ENCODE peak calls at places on chromosomes 4 and X, in ten cellular contexts. H, M, J, N, E, K, U, T, O and D are unnamed samples.

GRCh38 chrX:63934791-63935190 is 149.8 kb upstream of the ARHGEF9 start:
- DNase-seq in H (no peak), M (no peak), J (peak; percentile 70), N (no peak), E (no peak), K (no peak), U (no peak), T (no peak), O (no peak), D (no peak)

GRCh38 chrX:134660627-134661026 is 2.4 kb upstream of the PLAC1 start:
- DNase-seq in H (no peak), M (no peak), J (no peak), N (peak; percentile 41), E (no peak), K (no peak), U (no peak), T (no peak), O (no peak), D (no peak)

GRCh38 chrX:11768039-11768438 is 10.0 kb downstream of the MSL3 start:
- DNase-seq in H (no peak), M (no peak), J (no peak), N (no peak), E (no peak), K (no peak), U (no peak), T (no peak), O (no peak), D (no peak)

GRCh38 chr4:2733844-2734574 is 22.1 kb downstream of the TNIP2 start:
- DNase-seq in H (no peak), M (no peak), J (no peak), N (no peak), E (no peak), K (no peak), U (no peak), T (no peak), O (no peak), D (no peak)

GRCh38 chr4:32207456-32207855 is 1487.3 kb downstream of the PCDH7 start:
- DNase-seq in H (no peak), M (no peak), J (no peak), N (no peak), E (no peak), K (no peak), U (no peak), T (no peak), O (no peak), D (no peak)

GRCh38 chr4:145066063-145066501 is 31.9 kb downstream of the ANAPC10 start:
- DNase-seq in H (no peak), M (no peak), J (no peak), N (no peak), E (no peak), K (no peak), U (no peak), T (no peak), O (no peak), D (no peak)

GRCh38 chr4:59818656-59819055 is 1381.5 kb upstream of the ADGRL3 start:
- DNase-seq in H (peak; percentile 2), M (no peak), J (no peak), N (no peak), E (no peak), K (peak; percentile 20), U (no peak), T (no peak), O (no peak), D (no peak)

GRCh38 chrX:45771560-45772340 is 571.1 kb upstream of the DIPK2B start:
- DNase-seq in H (peak; percentile 29), M (no peak), J (no peak), N (peak; percentile 80), E (no peak), K (no peak), U (peak; percentile 78), T (peak; percentile 1), O (peak; percentile 9), D (no peak)

GRCh38 chrX:129523076-129524055 is at the start of gene SMARCA1:
- DNase-seq in H (peak; percentile 67), M (no peak), J (peak; percentile 75), N (peak; percentile 63), E (no peak), K (peak; percentile 60), U (no peak), T (peak; percentile 10), O (peak; percentile 41), D (no peak)

GRCh38 chr4:76637704-76638361 is 202.8 kb downstream of the SHROOM3 start:
- DNase-seq in H (peak; percentile 45), M (no peak), J (no peak), N (peak; percentile 17), E (no peak), K (no peak), U (no peak), T (no peak), O (no peak), D (no peak)

GRCh38 chrX:120144178-120144844 is 14.1 kb upstream of the RHOXF2 start:
- DNase-seq in H (peak; percentile 19), M (no peak), J (no peak), N (no peak), E (no peak), K (no peak), U (no peak), T (no peak), O (no peak), D (no peak)

GRCh38 chr4:69591374-69591773 is 48.1 kb downstream of the UGT2A2 start:
- DNase-seq in H (no peak), M (no peak), J (no peak), N (no peak), E (no peak), K (no peak), U (no peak), T (no peak), O (no peak), D (no peak)

GRCh38 chr4:159077702-159078495 is 25.0 kb upstream of the RAPGEF2 start:
- DNase-seq in H (no peak), M (no peak), J (no peak), N (peak; percentile 11), E (no peak), K (peak; percentile 41), U (no peak), T (no peak), O (no peak), D (peak; percentile 18)

GRCh38 chrX:12489341-12489740 is 301.9 kb upstream of the PRPS2 start:
- DNase-seq in H (no peak), M (no peak), J (no peak), N (peak; percentile 8), E (no peak), K (no peak), U (no peak), T (no peak), O (no peak), D (no peak)

GRCh38 chrX:44234541-44234940 is 108.9 kb downstream of the EFHC2 start:
- DNase-seq in H (no peak), M (no peak), J (no peak), N (no peak), E (no peak), K (no peak), U (no peak), T (no peak), O (no peak), D (no peak)

GRCh38 chrX:99820197-99820596 is 589.9 kb downstream of the PCDH19 start:
- DNase-seq in H (no peak), M (no peak), J (no peak), N (no peak), E (no peak), K (no peak), U (no peak), T (no peak), O (no peak), D (no peak)

GRCh38 chr4:74235135-74235534 is 73.1 kb upstream of the EPGN start:
- DNase-seq in H (no peak), M (no peak), J (no peak), N (no peak), E (no peak), K (no peak), U (no peak), T (no peak), O (no peak), D (no peak)

GRCh38 chr4:102735578-102735977 is 25.2 kb downstream of the MANBA start:
- DNase-seq in H (no peak), M (no peak), J (no peak), N (no peak), E (no peak), K (peak; percentile 33), U (no peak), T (peak; percentile 40), O (no peak), D (no peak)

GRCh38 chr4:26325191-26325590 is 4.4 kb downstream of the RBPJ start:
- DNase-seq in H (no peak), M (no peak), J (no peak), N (peak; percentile 67), E (no peak), K (no peak), U (peak; percentile 51), T (no peak), O (no peak), D (no peak)

GRCh38 chr4:63302792-63303191 is 1106.5 kb downstream of the TECRL start:
- DNase-seq in H (no peak), M (no peak), J (no peak), N (no peak), E (no peak), K (no peak), U (no peak), T (no peak), O (no peak), D (no peak)

GRCh38 chr4:139692300-139693012 is 26.8 kb downstream of the MGST2 start:
- DNase-seq in H (peak; percentile 62), M (no peak), J (peak; percentile 75), N (no peak), E (no peak), K (no peak), U (no peak), T (no peak), O (no peak), D (no peak)

GRCh38 chr4:15001248-15001824 is 945 bp upstream of the CPEB2 start:
- DNase-seq in H (peak; percentile 86), M (peak; percentile 26), J (peak; percentile 82), N (peak; percentile 91), E (no peak), K (peak; percentile 73), U (peak; percentile 62), T (no peak), O (peak; percentile 74), D (peak; percentile 70)

GRCh38 chr4:140344621-140345020 is 28.8 kb upstream of the SCOC start:
- DNase-seq in H (no peak), M (no peak), J (no peak), N (no peak), E (no peak), K (no peak), U (no peak), T (no peak), O (no peak), D (no peak)

GRCh38 chr4:5166377-5166776 is 115.1 kb downstream of the STK32B start:
- DNase-seq in H (no peak), M (no peak), J (no peak), N (no peak), E (no peak), K (no peak), U (no peak), T (no peak), O (no peak), D (no peak)

GRCh38 chr4:1862055-1862911 is 6.3 kb upstream of the LETM1 start:
- DNase-seq in H (no peak), M (no peak), J (peak; percentile 67), N (no peak), E (no peak), K (no peak), U (peak; percentile 56), T (no peak), O (no peak), D (no peak)

GRCh38 chr4:169270810-169271691 is at the start of gene SH3RF1:
- DNase-seq in H (peak; percentile 81), M (peak; percentile 16), J (peak; percentile 89), N (peak; percentile 82), E (no peak), K (peak; percentile 43), U (no peak), T (peak; percentile 5), O (peak; percentile 91), D (peak; percentile 62)

GRCh38 chrX:150213481-150214030 is 149.6 kb upstream of the MAMLD1 start:
- DNase-seq in H (no peak), M (no peak), J (no peak), N (no peak), E (no peak), K (no peak), U (no peak), T (no peak), O (no peak), D (no peak)

GRCh38 chr4:21347142-21347541 is 601.4 kb downstream of the KCNIP4 start:
- DNase-seq in H (no peak), M (no peak), J (peak; percentile 52), N (no peak), E (no peak), K (no peak), U (no peak), T (no peak), O (no peak), D (no peak)